ENCODE peak calls at places on chromosome 1, in four cellular contexts. E is HCT116, I is K562, C is H1. Q is an unnamed sample.

GRCh38 chr1:206713070-206713469 is 28.4 kb downstream of the MAPKAPK2 start:
- DNase-seq in E (no peak), I (no peak), C (no peak), Q (no peak)

GRCh38 chr1:230002164-230002803 is 64.8 kb upstream of the GALNT2 start:
- DNase-seq in E (no peak), I (no peak), C (no peak), Q (no peak)

GRCh38 chr1:210448293-210448892 is 119.7 kb downstream of the HHAT start:
- DNase-seq in E (peak; percentile 33), I (peak; percentile 33), C (no peak), Q (peak; percentile 62)

GRCh38 chr1:176559474-176560390 is 96.8 kb downstream of the PAPPA2 start:
- DNase-seq in E (peak; percentile 44), I (peak; percentile 83), C (peak; percentile 70), Q (peak; percentile 27)

GRCh38 chr1:193697105-193697762 is 510.8 kb upstream of the B3GALT2 start:
- DNase-seq in E (no peak), I (no peak), C (no peak), Q (no peak)

GRCh38 chr1:72438270-72438669 is 155.9 kb upstream of the NEGR1 start:
- DNase-seq in E (no peak), I (no peak), C (no peak), Q (peak; percentile 50)

GRCh38 chr1:209207701-209208286 is 375.7 kb upstream of the CAMK1G start:
- DNase-seq in E (no peak), I (peak; percentile 41), C (peak; percentile 82), Q (peak; percentile 73)

GRCh38 chr1:93180723-93181613 is at the start of gene CCDC18:
- DNase-seq in E (peak; percentile 36), I (peak; percentile 20), C (no peak), Q (peak; percentile 36)

GRCh38 chr1:225737866-225738265 is 39.8 kb upstream of the SRP9 start:
- DNase-seq in E (no peak), I (no peak), C (no peak), Q (no peak)

DNA sequence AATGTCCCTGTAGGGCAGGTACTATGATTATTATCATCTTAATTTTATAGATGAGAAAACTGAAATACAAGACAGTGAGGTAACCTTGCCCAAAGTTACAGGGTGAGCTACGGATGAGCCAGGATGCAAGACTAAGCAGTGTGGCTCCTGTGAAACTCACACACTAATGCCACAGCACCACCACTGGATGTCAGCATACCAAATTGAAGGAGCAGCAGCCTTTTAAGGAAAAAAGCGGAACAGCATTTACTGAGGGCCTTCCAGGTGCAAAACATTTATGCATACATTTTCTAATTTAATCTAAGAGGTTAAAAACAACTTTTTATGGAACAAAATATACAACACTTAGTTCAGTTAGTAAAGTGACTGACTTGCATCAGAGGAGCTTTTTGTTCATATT is 41.7 kb downstream of the SEC16B start:
- DNase-seq in E (no peak), I (no peak), C (no peak), Q (peak; percentile 22)
- TF ChIP-seq CTCF in E (no peak), I (peak; percentile 13), C (peak; percentile 58), Q (no peak)

GRCh38 chr1:30229960-30230359 is 493.4 kb downstream of the MATN1 start:
- DNase-seq in E (no peak), I (no peak), C (no peak), Q (no peak)
- TF ChIP-seq MAX in E (no peak), I (no peak), C (no peak), Q (no peak)

GRCh38 chr1:116475850-116476218 is 95.0 kb downstream of the CD58 start:
- DNase-seq in E (no peak), I (no peak), C (no peak), Q (no peak)
- H2AFZ ChIP-seq in E (no peak overlapping the region), I (no peak overlapping the region), C (no peak overlapping the region), Q (no peak overlapping the region)

DNA sequence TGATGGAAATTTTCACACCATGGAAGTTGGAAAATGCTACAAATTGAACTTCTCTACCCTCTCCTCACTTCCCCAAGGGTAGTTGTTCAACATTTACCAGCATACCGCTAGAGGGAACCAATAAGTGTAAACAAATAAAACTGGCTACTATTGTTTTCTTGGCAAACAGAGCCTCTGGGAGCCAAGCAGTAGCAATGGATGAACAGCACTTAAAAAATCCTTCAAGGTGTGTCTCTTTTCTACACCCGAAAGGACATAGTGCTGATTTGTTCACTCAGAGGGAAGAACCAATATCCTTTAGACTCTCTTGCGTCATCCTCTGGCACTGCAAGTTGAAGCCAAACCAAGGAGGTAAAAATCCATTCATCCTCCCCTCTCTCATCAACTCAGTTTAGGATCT is 161.5 kb downstream of the TBX15 start:
- DNase-seq in E (no peak), I (no peak), C (no peak), Q (no peak)
- TF ChIP-seq CTCF in E (no peak), I (no peak), C (peak; percentile 48), Q (no peak)

DNA sequence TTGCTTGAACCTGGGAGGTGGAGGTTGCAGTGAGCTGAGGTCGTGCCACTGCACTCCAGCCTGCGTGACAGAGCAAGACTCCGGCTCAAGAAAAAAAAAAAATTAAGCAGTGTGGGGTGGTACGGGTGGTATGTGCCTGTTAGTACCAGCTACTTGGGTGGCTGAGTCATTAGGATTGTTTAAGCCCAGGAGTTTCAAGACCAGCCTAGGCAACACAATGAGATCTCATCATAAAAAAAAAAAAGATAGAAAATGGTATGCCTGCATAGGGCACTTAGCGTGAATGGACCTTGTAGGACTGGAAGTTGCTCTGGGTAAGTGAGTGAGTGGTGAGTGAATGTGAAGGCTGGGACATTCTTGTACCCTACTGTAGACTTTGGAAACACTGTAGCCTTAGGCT is 37.0 kb downstream of the TBCE start:
- DNase-seq in E (no peak), I (no peak), C (no peak), Q (no peak)
- TF ChIP-seq MAX in E (no peak), I (no peak), C (no peak), Q (no peak)

Q was measured in endothelial cell of umbilical vein.